ENCODE peak calls at places on chromosome 7, in six cellular contexts. S, Q, K, D, I and F are unnamed samples.

GRCh38 chr7:79979437-79979836 is 155.2 kb upstream of the GNAI1 start:
- DNase-seq in I (no peak), D (no peak), Q (no peak), S (no peak), K (no peak), F (peak; percentile 27)

GRCh38 chr7:152076324-152076821 is 50.9 kb downstream of the GALNT11 start:
- DNase-seq in I (no peak), D (no peak), Q (peak; percentile 11), K (peak; percentile 24), S (no peak), F (no peak)

GRCh38 chr7:14717711-14718304 is 184.7 kb downstream of the DGKB start:
- DNase-seq in I (no peak), D (no peak), S (no peak), Q (no peak), K (peak; percentile 9), F (peak; percentile 42)

GRCh38 chr7:36390199-36391090 is 783 bp downstream of the ANLN start:
- DNase-seq in S (no peak), D (peak; percentile 85), I (peak; percentile 5), K (peak; percentile 91), Q (peak; percentile 93), F (peak; percentile 92)

GRCh38 chr7:12423995-12424745 is 20.5 kb upstream of the VWDE start:
- DNase-seq in Q (no peak), K (no peak), S (no peak), D (no peak), I (no peak), F (peak; percentile 38)

GRCh38 chr7:75995052-75995471 is 667 bp upstream of the TMEM120A start:
- DNase-seq in D (no peak), S (no peak), Q (no peak), I (no peak), K (no peak), F (no peak)

GRCh38 chr7:141974831-141975230 is 1.3 kb upstream of the TAS2R38 start:
- DNase-seq in I (no peak), D (no peak), K (no peak), Q (no peak), S (no peak), F (no peak)

GRCh38 chr7:156580036-156580435 is 60.5 kb upstream of the RNF32 start:
- DNase-seq in I (no peak), S (no peak), K (no peak), D (no peak), Q (no peak), F (no peak)

GRCh38 chr7:12965767-12966166 is 278.3 kb downstream of the ARL4A start:
- DNase-seq in D (no peak), K (no peak), S (no peak), I (no peak), Q (no peak), F (no peak)

GRCh38 chr7:113521468-113521867 is 397.3 kb downstream of the PPP1R3A start:
- DNase-seq in S (no peak), K (no peak), Q (peak; percentile 13), I (no peak), D (no peak), F (peak; percentile 6)

GRCh38 chr7:46603780-46604725 is 683.0 kb upstream of the IGFBP3 start:
- DNase-seq in I (no peak), D (no peak), Q (peak; percentile 51), S (no peak), K (no peak), F (peak; percentile 66)

GRCh38 chr7:1136841-1137516 is 23.0 kb downstream of the ZFAND2A start:
- DNase-seq in S (no peak), Q (no peak), D (no peak), I (no peak), K (no peak), F (no peak)

GRCh38 chr7:27160147-27160545 is 3.7 kb upstream of the HOXA7 start:
- DNase-seq in S (no peak), D (peak; percentile 70), K (no peak), Q (no peak), I (no peak), F (no peak)

GRCh38 chr7:45882465-45882810 is 5.8 kb upstream of the IGFBP1 start:
- DNase-seq in S (no peak), K (no peak), I (no peak), D (no peak), Q (no peak), F (no peak)

GRCh38 chr7:133863362-133864061 is 263.6 kb upstream of the LRGUK start:
- DNase-seq in I (no peak), S (no peak), D (no peak), K (no peak), Q (no peak), F (no peak)

GRCh38 chr7:47518827-47519226 is 63.1 kb downstream of the TNS3 start:
- DNase-seq in I (no peak), S (no peak), K (no peak), D (no peak), Q (peak; percentile 75), F (peak; percentile 42)

GRCh38 chr7:137390076-137390475 is 46.5 kb upstream of the PTN start:
- DNase-seq in Q (no peak), D (no peak), I (no peak), S (no peak), K (no peak), F (no peak)

GRCh38 chr7:123054357-123055133 is 59.0 kb upstream of the TAS2R16 start:
- DNase-seq in Q (no peak), K (no peak), I (no peak), S (no peak), D (no peak), F (no peak)

GRCh38 chr7:69443136-69443535 is 155.1 kb upstream of the AUTS2 start:
- DNase-seq in Q (no peak), K (no peak), I (no peak), D (no peak), S (no peak), F (no peak)

GRCh38 chr7:150479023-150479716 is 28.7 kb downstream of the GIMAP8 start:
- DNase-seq in I (no peak), S (no peak), K (no peak), D (no peak), Q (no peak), F (no peak)

GRCh38 chr7:1667566-1668485 is 2.3 kb upstream of the ELFN1 start:
- DNase-seq in K (no peak), Q (no peak), I (no peak), D (no peak), S (no peak), F (no peak)

GRCh38 chr7:140552240-140552679 is 73.0 kb upstream of the MKRN1 start:
- DNase-seq in S (no peak), Q (no peak), D (no peak), I (no peak), K (no peak), F (no peak)

GRCh38 chr7:131829911-131830310 is 273.5 kb upstream of the PODXL start:
- DNase-seq in K (no peak), Q (no peak), S (no peak), I (no peak), D (no peak), F (no peak)

GRCh38 chr7:104207348-104207730 is 474 bp downstream of the ORC5 start:
- DNase-seq in K (no peak), D (no peak), Q (peak; percentile 6), I (no peak), S (no peak), F (peak; percentile 36)

GRCh38 chr7:44147026-44147881 is 6.1 kb upstream of the MYL7 start:
- DNase-seq in D (peak; percentile 47), K (no peak), Q (no peak), I (no peak), S (no peak), F (no peak)

GRCh38 chr7:5426226-5426475 is 2.5 kb upstream of the TNRC18 start:
- DNase-seq in D (no peak), S (no peak), Q (no peak), K (no peak), I (no peak), F (peak; percentile 70)

GRCh38 chr7:3404490-3404889 is 103.4 kb downstream of the SDK1 start:
- DNase-seq in D (no peak), Q (peak; percentile 74), I (no peak), K (no peak), S (no peak), F (peak; percentile 33)